ENCODE peak calls at places on chromosomes 7 and 10, in five cellular contexts. P is brain microvascular endothelial cell, V is hepatocyte, I is mesendoderm, K is H9. R is an unnamed sample. For H3K27me3, the result is how much of the 10 kb centered on the place peaks cover.

GRCh38 chr7:65980478-65981250 is 1.3 kb downstream of the GUSB start:
- DNase-seq in P (peak), K (no peak), I (peak), V (peak), R (no peak)

GRCh38 chr7:121961491-121961890 is 88.5 kb downstream of the PTPRZ1 start:
- DNase-seq in P (no peak), K (no peak), V (no peak), I (no peak), R (no peak)

GRCh38 chr7:82624337-82624736 is 180.8 kb upstream of the CACNA2D1 start:
- DNase-seq in K (no peak), I (no peak), V (no peak), P (peak), R (no peak)

GRCh38 chr10:110944997-110945396 is 25.6 kb downstream of the SHOC2 start:
- DNase-seq in K (no peak), V (no peak), I (no peak), P (peak), R (no peak)

GRCh38 chr7:41367967-41368882 is 334.7 kb downstream of the INHBA start:
- DNase-seq in P (no peak), K (no peak), V (no peak), I (no peak), R (no peak)

GRCh38 chr7:138892016-138892630 is 89.1 kb downstream of the KIAA1549 start:
- DNase-seq in K (no peak), V (no peak), I (no peak), P (no peak), R (no peak)

GRCh38 chr10:106816318-106817085 is 348.0 kb downstream of the SORCS1 start:
- DNase-seq in P (no peak), I (no peak), V (no peak), K (no peak), R (no peak)

GRCh38 chr10:9015005-9015404 is 960.5 kb downstream of the GATA3 start:
- DNase-seq in P (no peak), I (no peak), V (no peak), K (no peak), R (no peak)

GRCh38 chr7:114949227-114949626 is 27.3 kb downstream of the MDFIC start:
- DNase-seq in I (no peak), P (no peak), V (no peak), K (no peak), R (no peak)

GRCh38 chr10:67612577-67613537 is 83.1 kb downstream of the CTNNA3 start:
- DNase-seq in V (no peak), I (no peak), K (no peak), P (peak), R (peak)

GRCh38 chr10:20596911-20597310 is 300.2 kb downstream of the NEBL start:
- DNase-seq in K (no peak), I (peak), V (no peak), P (peak), R (no peak)

GRCh38 chr7:37074370-37074769 is 350.1 kb upstream of the AOAH start:
- DNase-seq in P (no peak), K (no peak), V (no peak), I (no peak), R (no peak)

GRCh38 chr10:20970044-20970443 is 72.9 kb upstream of the NEBL start:
- DNase-seq in V (no peak), P (peak), K (no peak), I (no peak), R (no peak)

GRCh38 chr7:99224263-99224947 is 16.5 kb upstream of the KPNA7 start:
- DNase-seq in V (peak), K (no peak), P (peak), I (peak), R (no peak)

GRCh38 chr10:33734393-33735110 is 400.1 kb upstream of the NRP1 start:
- DNase-seq in I (no peak), K (no peak), V (no peak), P (peak), R (no peak)

GRCh38 chr7:114879554-114879953 is 42.3 kb upstream of the MDFIC start:
- DNase-seq in V (no peak), P (no peak), K (no peak), I (no peak), R (no peak)

GRCh38 chr10:61943699-61944444 is 42.4 kb downstream of the ARID5B start:
- DNase-seq in V (no peak), K (no peak), I (no peak), P (peak), R (no peak)

GRCh38 chr7:81094952-81095351 is 176.1 kb upstream of the SEMA3C start:
- DNase-seq in V (no peak), K (no peak), P (no peak), I (no peak), R (no peak)

GRCh38 chr7:81488210-81488609 is 281.6 kb downstream of the HGF start:
- DNase-seq in P (no peak), V (no peak), K (no peak), I (no peak), R (no peak)

GRCh38 chr10:91766676-91767075 is 31.6 kb upstream of the TNKS2 start:
- DNase-seq in V (no peak), K (no peak), I (no peak), P (no peak), R (no peak)

GRCh38 chr7:75623390-75624133 is 115.2 kb downstream of the HIP1 start:
- DNase-seq in P (no peak), K (no peak), I (peak), V (no peak), R (no peak)

GRCh38 chr7:124152859-124153692 is 120.2 kb upstream of the TMEM229A start:
- DNase-seq in P (peak), K (peak), V (peak), I (peak), R (no peak)

DNA sequence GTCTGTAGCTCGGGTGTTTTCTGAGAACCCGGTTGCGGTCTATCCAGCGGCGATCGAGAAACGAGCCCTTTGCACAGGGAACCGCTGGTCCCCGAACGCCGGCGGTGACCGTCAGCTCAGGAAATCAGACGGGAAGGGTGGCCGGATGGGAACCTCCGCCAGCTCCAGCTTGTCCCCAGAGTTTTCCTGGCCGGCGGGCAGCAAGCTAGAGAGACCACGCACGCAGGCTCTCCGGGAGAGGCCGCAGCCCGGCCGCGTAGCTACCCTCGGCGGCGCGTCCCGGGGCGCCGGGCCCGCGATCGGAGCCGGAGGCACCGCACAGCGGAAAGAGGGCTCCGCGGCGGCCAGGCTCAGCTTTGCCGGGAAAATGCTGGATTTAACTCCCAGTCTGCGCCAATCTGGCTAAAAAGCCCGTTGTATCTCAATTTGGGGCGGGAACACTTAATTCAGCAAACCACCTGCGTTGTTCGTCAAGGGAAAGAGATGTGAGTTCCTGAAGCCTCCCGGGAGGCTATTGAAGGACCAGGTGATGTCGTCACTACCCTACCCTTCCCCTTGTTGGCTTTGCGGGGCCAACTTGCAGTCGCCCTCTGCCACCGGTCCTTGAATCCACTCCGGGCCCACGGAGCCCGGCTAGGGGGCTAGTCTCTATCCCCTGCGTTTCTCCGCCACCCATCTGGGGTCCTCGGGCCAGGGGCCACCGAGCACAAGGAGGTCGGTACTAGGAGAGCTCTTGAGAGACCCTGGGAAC is 859 bp upstream of the CH25H start:
- DNase-seq in K (peak), P (no peak), I (peak), V (peak), R (no peak)
- H3K27me3 ChIP-seq in K (under half), P (under half), I (under half), V (half or more), R (half or more)

GRCh38 chr10:30114871-30115270 is 55.5 kb upstream of the JCAD start:
- DNase-seq in V (peak), K (no peak), I (no peak), P (peak), R (no peak)
- H3K27ac ChIP-seq in V (no peak), K (no peak), I (no peak), P (no peak), R (no peak)

GRCh38 chr10:119483839-119484238 is 58.7 kb downstream of the RGS10 start:
- DNase-seq in K (no peak), V (no peak), P (no peak), I (no peak), R (no peak)
- H3K27me3 ChIP-seq in K (under half), V (under half), P (under half), I (under half), R (under half)

GRCh38 chr7:23349484-23350157 is 50.5 kb downstream of the MALSU1 start:
- DNase-seq in K (no peak), P (peak), V (no peak), I (peak), R (no peak)
- H3K27ac ChIP-seq in K (no peak), P (peak), V (no peak), I (no peak), R (no peak)

DNA sequence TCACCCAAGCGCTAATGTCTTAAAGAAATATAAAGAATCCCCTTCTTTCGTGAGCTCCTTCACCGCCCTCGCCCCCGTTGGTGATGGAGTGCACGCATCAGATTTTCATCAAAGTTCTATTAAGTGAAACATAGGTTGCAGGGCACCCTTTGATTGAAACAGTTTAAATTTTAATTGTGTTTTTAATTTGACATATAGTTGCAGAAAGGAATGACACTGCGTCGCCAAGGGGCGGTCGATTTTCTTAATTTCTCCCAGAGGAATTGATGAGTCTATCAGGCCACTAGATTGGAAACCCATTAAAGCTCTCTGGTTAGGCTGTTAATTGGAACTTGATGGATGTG is 4.1 kb upstream of the HMX2 start:
- DNase-seq in V (no peak), I (no peak), P (no peak), K (no peak), R (no peak)
- H3K27me3 ChIP-seq in V (half or more), I (half or more), P (half or more), K (half or more), R (half or more)

GRCh38 chr7:2037301-2037804 is 195.4 kb downstream of the MAD1L1 start:
- DNase-seq in K (no peak), V (no peak), I (no peak), P (no peak), R (no peak)

GRCh38 chr7:2037805-2038635 is 194.7 kb downstream of the MAD1L1 start:
- DNase-seq in P (no peak), I (peak), K (no peak), V (no peak), R (peak)

GRCh38 chr7:2038876-2039728 is 193.6 kb downstream of the MAD1L1 start:
- DNase-seq in V (no peak), K (no peak), P (no peak), I (no peak), R (no peak)

GRCh38 chr7:2034291-2035201 is 198.2 kb downstream of the MAD1L1 start:
- DNase-seq in P (no peak), K (no peak), V (no peak), I (no peak), R (no peak)

GRCh38 chr7:2036786-2037185 is 196.0 kb downstream of the MAD1L1 start:
- DNase-seq in K (no peak), I (no peak), V (no peak), P (no peak), R (no peak)
- H3K27ac ChIP-seq in K (no peak), I (no peak), V (no peak), P (no peak), R (no peak)

GRCh38 chr10:129963076-129963830 is 821 bp downstream of the EBF3 start:
- DNase-seq in P (no peak), K (peak), V (peak), I (peak), R (no peak)
- H3K27me3 ChIP-seq in P (half or more), K (half or more), V (half or more), I (half or more), R (half or more)

GRCh38 chr10:51029172-51029641 is 45.1 kb upstream of the PRKG1 start:
- DNase-seq in P (no peak), I (no peak), K (no peak), V (no peak), R (no peak)
- H3K27ac ChIP-seq in P (no peak), I (no peak), K (no peak), V (no peak), R (no peak)

GRCh38 chr7:156941393-156942182 is 7.9 kb upstream of the NOM1 start:
- DNase-seq in V (no peak), I (no peak), P (no peak), K (no peak), R (no peak)
- H3K27me3 ChIP-seq in V (under half), I (under half), P (under half), K (under half), R (under half)